ENCODE peak calls at places on chromosome 5, in six cellular contexts. One of them, this sample, is unnamed.

GRCh38 chr5:132099073-132099748 is 25.6 kb downstream of the CSF2 start:
- DNase-seq in upper lobe of right lung: no peak
- DNase-seq in spleen: no peak
- DNase-seq in aorta: no peak
- DNase-seq in tibial artery: no peak
- DNase-seq in astrocyte of the spinal cord: no peak
- DNase-seq in this sample: peak; percentile 76

GRCh38 chr5:57349214-57349613 is 133.4 kb downstream of the ACTBL2 start:
- DNase-seq in aorta: no peak
- DNase-seq in astrocyte of the spinal cord: no peak
- DNase-seq in upper lobe of right lung: no peak
- DNase-seq in spleen: no peak
- DNase-seq in tibial artery: no peak
- DNase-seq in this sample: no peak

GRCh38 chr5:120366047-120366446 is 98.1 kb upstream of the PRR16 start:
- DNase-seq in upper lobe of right lung: no peak
- DNase-seq in aorta: no peak
- DNase-seq in spleen: no peak
- DNase-seq in tibial artery: no peak
- DNase-seq in astrocyte of the spinal cord: peak; percentile 36
- DNase-seq in this sample: no peak

GRCh38 chr5:14776640-14777039 is 94.9 kb downstream of the ANKH start:
- DNase-seq in astrocyte of the spinal cord: peak; percentile 33
- DNase-seq in upper lobe of right lung: no peak
- DNase-seq in aorta: no peak
- DNase-seq in tibial artery: no peak
- DNase-seq in spleen: no peak
- DNase-seq in this sample: no peak

GRCh38 chr5:87729786-87730185 is 317.1 kb upstream of the CCNH start:
- DNase-seq in upper lobe of right lung: no peak
- DNase-seq in aorta: no peak
- DNase-seq in tibial artery: no peak
- DNase-seq in astrocyte of the spinal cord: no peak
- DNase-seq in spleen: no peak
- DNase-seq in this sample: no peak

GRCh38 chr5:62606878-62607277 is 28.3 kb downstream of the LRRC70 start:
- DNase-seq in astrocyte of the spinal cord: peak; percentile 18
- DNase-seq in upper lobe of right lung: no peak
- DNase-seq in aorta: no peak
- DNase-seq in tibial artery: no peak
- DNase-seq in spleen: no peak
- DNase-seq in this sample: no peak

GRCh38 chr5:116273458-116274242 is 188.8 kb downstream of the COMMD10 start:
- DNase-seq in astrocyte of the spinal cord: no peak
- DNase-seq in upper lobe of right lung: no peak
- DNase-seq in spleen: no peak
- DNase-seq in aorta: no peak
- DNase-seq in tibial artery: no peak
- DNase-seq in this sample: peak; percentile 26

GRCh38 chr5:108590799-108591198 is 156.9 kb upstream of the FER start:
- DNase-seq in upper lobe of right lung: no peak
- DNase-seq in spleen: no peak
- DNase-seq in aorta: no peak
- DNase-seq in astrocyte of the spinal cord: no peak
- DNase-seq in tibial artery: no peak
- DNase-seq in this sample: no peak

GRCh38 chr5:134466241-134467069 is 54.8 kb upstream of the CDKN2AIPNL start:
- DNase-seq in upper lobe of right lung: peak; percentile 98
- DNase-seq in aorta: peak; percentile 91
- DNase-seq in spleen: peak; percentile 96
- DNase-seq in astrocyte of the spinal cord: peak; percentile 96
- DNase-seq in tibial artery: peak; percentile 99
- DNase-seq in this sample: peak; percentile 46

GRCh38 chr5:56815657-56816545 is 552 bp downstream of the MAP3K1 start:
- DNase-seq in tibial artery: peak; percentile 33
- DNase-seq in upper lobe of right lung: peak; percentile 86
- DNase-seq in astrocyte of the spinal cord: no peak
- DNase-seq in spleen: peak; percentile 93
- DNase-seq in aorta: peak; percentile 67
- DNase-seq in this sample: peak; percentile 69

GRCh38 chr5:134507495-134507894 is 18.0 kb upstream of the JADE2 start:
- DNase-seq in astrocyte of the spinal cord: no peak
- DNase-seq in aorta: peak; percentile 9
- DNase-seq in spleen: peak; percentile 8
- DNase-seq in upper lobe of right lung: no peak
- DNase-seq in tibial artery: no peak
- DNase-seq in this sample: no peak

GRCh38 chr5:143648696-143649095 is 163.3 kb upstream of the HMHB1 start:
- DNase-seq in spleen: no peak
- DNase-seq in upper lobe of right lung: no peak
- DNase-seq in tibial artery: no peak
- DNase-seq in astrocyte of the spinal cord: no peak
- DNase-seq in aorta: no peak
- DNase-seq in this sample: no peak

GRCh38 chr5:152547202-152547601 is 142.1 kb upstream of the NMUR2 start:
- DNase-seq in upper lobe of right lung: no peak
- DNase-seq in tibial artery: no peak
- DNase-seq in astrocyte of the spinal cord: no peak
- DNase-seq in spleen: no peak
- DNase-seq in aorta: no peak
- DNase-seq in this sample: no peak

GRCh38 chr5:98581416-98581999 is 192.0 kb upstream of the RGMB start:
- DNase-seq in tibial artery: no peak
- DNase-seq in aorta: no peak
- DNase-seq in upper lobe of right lung: no peak
- DNase-seq in spleen: no peak
- DNase-seq in astrocyte of the spinal cord: peak; percentile 35
- DNase-seq in this sample: no peak

GRCh38 chr5:112757468-112758208 is 20.0 kb downstream of the APC start:
- DNase-seq in upper lobe of right lung: no peak
- DNase-seq in aorta: no peak
- DNase-seq in tibial artery: no peak
- DNase-seq in astrocyte of the spinal cord: peak; percentile 72
- DNase-seq in spleen: no peak
- DNase-seq in this sample: peak; percentile 13

GRCh38 chr5:177015156-177015555 is 7.3 kb upstream of the ZNF346 start:
- DNase-seq in tibial artery: no peak
- DNase-seq in astrocyte of the spinal cord: no peak
- DNase-seq in aorta: no peak
- DNase-seq in upper lobe of right lung: no peak
- DNase-seq in spleen: no peak
- DNase-seq in this sample: no peak

GRCh38 chr5:170112876-170113516 is 7.3 kb downstream of the FOXI1 start:
- DNase-seq in upper lobe of right lung: no peak
- DNase-seq in tibial artery: no peak
- DNase-seq in astrocyte of the spinal cord: no peak
- DNase-seq in aorta: no peak
- DNase-seq in spleen: no peak
- DNase-seq in this sample: no peak

GRCh38 chr5:23332650-23333251 is 174.7 kb upstream of the PRDM9 start:
- DNase-seq in spleen: no peak
- DNase-seq in upper lobe of right lung: no peak
- DNase-seq in aorta: no peak
- DNase-seq in astrocyte of the spinal cord: peak; percentile 7
- DNase-seq in tibial artery: no peak
- DNase-seq in this sample: no peak

GRCh38 chr5:148840531-148840930 is 14.1 kb downstream of the ADRB2 start:
- DNase-seq in tibial artery: no peak
- DNase-seq in aorta: no peak
- DNase-seq in upper lobe of right lung: no peak
- DNase-seq in spleen: no peak
- DNase-seq in astrocyte of the spinal cord: no peak
- DNase-seq in this sample: no peak

DNA sequence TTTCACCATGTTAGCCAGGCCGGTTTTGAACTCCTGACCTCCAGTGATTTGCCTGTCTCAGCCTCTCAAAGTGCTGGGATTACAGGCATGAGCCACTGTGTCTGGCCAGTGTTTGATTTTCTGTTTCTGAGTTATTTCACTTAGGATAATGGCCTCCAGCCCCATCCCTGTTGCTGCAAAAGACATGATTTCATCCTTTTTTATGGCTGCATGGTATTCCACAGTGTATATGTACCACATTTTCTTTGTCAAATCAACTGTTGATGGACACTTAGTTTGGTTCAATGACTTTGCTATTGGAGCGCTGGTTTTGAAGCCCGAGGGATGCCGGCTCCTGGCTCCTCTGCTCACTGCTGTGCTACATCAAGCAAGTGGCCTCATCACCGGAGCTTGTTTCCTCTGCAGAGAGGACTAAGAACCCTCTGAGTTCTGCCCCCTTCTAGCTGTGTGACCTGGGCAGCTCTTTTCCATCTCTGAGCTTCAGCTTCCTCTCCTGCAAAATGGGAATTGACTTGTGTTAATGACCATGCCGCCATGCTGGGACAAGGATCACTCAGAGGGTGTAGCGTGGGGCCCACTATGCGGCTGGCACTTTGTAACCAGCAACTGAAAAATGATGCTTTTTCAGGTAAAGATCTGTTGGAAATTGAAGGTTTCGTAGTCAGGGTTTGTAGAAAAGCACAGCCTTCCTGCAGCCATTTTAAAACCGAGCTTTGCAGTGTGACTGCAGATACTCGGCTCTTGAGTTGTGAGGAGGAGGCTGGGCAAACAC is 4.6 kb upstream of the NEURL1B start:
- DNase-seq in astrocyte of the spinal cord: no peak
- DNase-seq in upper lobe of right lung: no peak
- DNase-seq in tibial artery: no peak
- DNase-seq in spleen: no peak
- DNase-seq in aorta: peak; percentile 15
- DNase-seq in this sample: no peak
- H3K4me3 ChIP-seq in astrocyte of the spinal cord: no peak overlapping the region
- H3K4me3 ChIP-seq in upper lobe of right lung: no peak overlapping the region
- H3K4me3 ChIP-seq in tibial artery: no peak overlapping the region
- H3K4me3 ChIP-seq in spleen: no peak overlapping the region
- H3K4me3 ChIP-seq in aorta: no peak overlapping the region
- H3K4me3 ChIP-seq in this sample: no peak overlapping the region

GRCh38 chr5:17267099-17267498 is 49.7 kb downstream of the BASP1 start:
- DNase-seq in aorta: no peak
- DNase-seq in tibial artery: no peak
- DNase-seq in astrocyte of the spinal cord: no peak
- DNase-seq in spleen: no peak
- DNase-seq in upper lobe of right lung: no peak
- DNase-seq in this sample: peak; percentile 32
- H3K4me3 ChIP-seq in aorta: no peak overlapping the region
- H3K4me3 ChIP-seq in tibial artery: no peak overlapping the region
- H3K4me3 ChIP-seq in astrocyte of the spinal cord: no peak overlapping the region
- H3K4me3 ChIP-seq in spleen: no peak overlapping the region
- H3K4me3 ChIP-seq in upper lobe of right lung: no peak overlapping the region
- H3K4me3 ChIP-seq in this sample: peak overlapping the region; percentile 2

GRCh38 chr5:38603691-38604090 is 47.2 kb upstream of the LIFR start:
- DNase-seq in aorta: no peak
- DNase-seq in astrocyte of the spinal cord: peak; percentile 50
- DNase-seq in spleen: no peak
- DNase-seq in upper lobe of right lung: no peak
- DNase-seq in tibial artery: no peak
- DNase-seq in this sample: no peak
- H3K4me3 ChIP-seq in aorta: no peak overlapping the region
- H3K4me3 ChIP-seq in astrocyte of the spinal cord: no peak overlapping the region
- H3K4me3 ChIP-seq in spleen: no peak overlapping the region
- H3K4me3 ChIP-seq in upper lobe of right lung: no peak overlapping the region
- H3K4me3 ChIP-seq in tibial artery: no peak overlapping the region
- H3K4me3 ChIP-seq in this sample: no peak overlapping the region

GRCh38 chr5:141849371-141850182 is 28.6 kb downstream of the PCDH1 start:
- DNase-seq in upper lobe of right lung: peak; percentile 96
- DNase-seq in spleen: peak; percentile 93
- DNase-seq in aorta: peak; percentile 91
- DNase-seq in tibial artery: peak; percentile 78
- DNase-seq in astrocyte of the spinal cord: peak; percentile 62
- DNase-seq in this sample: peak; percentile 73
- H3K4me3 ChIP-seq in upper lobe of right lung: peak overlapping the region; percentile 93
- H3K4me3 ChIP-seq in spleen: peak overlapping the region; percentile 54
- H3K4me3 ChIP-seq in aorta: peak overlapping the region; percentile 78
- H3K4me3 ChIP-seq in tibial artery: peak overlapping the region; percentile 89
- H3K4me3 ChIP-seq in astrocyte of the spinal cord: peak overlapping the region; percentile 60
- H3K4me3 ChIP-seq in this sample: peak overlapping the region; percentile 77

GRCh38 chr5:173245319-173246134 is 10.5 kb upstream of the NKX2-5 start:
- DNase-seq in upper lobe of right lung: no peak
- DNase-seq in aorta: no peak
- DNase-seq in astrocyte of the spinal cord: no peak
- DNase-seq in tibial artery: no peak
- DNase-seq in spleen: no peak
- DNase-seq in this sample: no peak

GRCh38 chr5:173242079-173242478 is 7.1 kb upstream of the NKX2-5 start:
- DNase-seq in spleen: no peak
- DNase-seq in upper lobe of right lung: no peak
- DNase-seq in aorta: no peak
- DNase-seq in tibial artery: no peak
- DNase-seq in astrocyte of the spinal cord: no peak
- DNase-seq in this sample: no peak

GRCh38 chr5:173243215-173243614 is 8.2 kb upstream of the NKX2-5 start:
- DNase-seq in spleen: no peak
- DNase-seq in astrocyte of the spinal cord: no peak
- DNase-seq in aorta: no peak
- DNase-seq in upper lobe of right lung: no peak
- DNase-seq in tibial artery: no peak
- DNase-seq in this sample: no peak

GRCh38 chr5:173242675-173243085 is 7.7 kb upstream of the NKX2-5 start:
- DNase-seq in upper lobe of right lung: no peak
- DNase-seq in astrocyte of the spinal cord: no peak
- DNase-seq in aorta: no peak
- DNase-seq in tibial artery: no peak
- DNase-seq in spleen: no peak
- DNase-seq in this sample: no peak

GRCh38 chr5:173243808-173244305 is 8.9 kb upstream of the NKX2-5 start:
- DNase-seq in astrocyte of the spinal cord: no peak
- DNase-seq in tibial artery: no peak
- DNase-seq in upper lobe of right lung: no peak
- DNase-seq in spleen: no peak
- DNase-seq in aorta: no peak
- DNase-seq in this sample: no peak
- H3K4me3 ChIP-seq in astrocyte of the spinal cord: no peak overlapping the region
- H3K4me3 ChIP-seq in tibial artery: no peak overlapping the region
- H3K4me3 ChIP-seq in upper lobe of right lung: no peak overlapping the region
- H3K4me3 ChIP-seq in spleen: peak overlapping the region; percentile 28
- H3K4me3 ChIP-seq in aorta: no peak overlapping the region
- H3K4me3 ChIP-seq in this sample: no peak overlapping the region

GRCh38 chr5:139657363-139658321 is 9.5 kb downstream of the CXXC5 start:
- DNase-seq in upper lobe of right lung: peak; percentile 65
- DNase-seq in astrocyte of the spinal cord: peak; percentile 58
- DNase-seq in tibial artery: no peak
- DNase-seq in spleen: peak; percentile 81
- DNase-seq in aorta: no peak
- DNase-seq in this sample: no peak

GRCh38 chr5:139653616-139654015 is 5.5 kb downstream of the CXXC5 start:
- DNase-seq in spleen: no peak
- DNase-seq in astrocyte of the spinal cord: no peak
- DNase-seq in aorta: no peak
- DNase-seq in upper lobe of right lung: no peak
- DNase-seq in tibial artery: no peak
- DNase-seq in this sample: no peak

GRCh38 chr5:139654875-139655491 is 6.8 kb downstream of the CXXC5 start:
- DNase-seq in upper lobe of right lung: no peak
- DNase-seq in tibial artery: no peak
- DNase-seq in aorta: no peak
- DNase-seq in spleen: no peak
- DNase-seq in astrocyte of the spinal cord: no peak
- DNase-seq in this sample: no peak

GRCh38 chr5:139654464-139654863 is 6.3 kb downstream of the CXXC5 start:
- DNase-seq in upper lobe of right lung: no peak
- DNase-seq in spleen: no peak
- DNase-seq in aorta: no peak
- DNase-seq in astrocyte of the spinal cord: no peak
- DNase-seq in tibial artery: no peak
- DNase-seq in this sample: no peak

GRCh38 chr5:139655727-139656271 is 7.7 kb downstream of the CXXC5 start:
- DNase-seq in spleen: peak; percentile 80
- DNase-seq in aorta: peak; percentile 86
- DNase-seq in astrocyte of the spinal cord: peak; percentile 66
- DNase-seq in tibial artery: peak; percentile 63
- DNase-seq in upper lobe of right lung: peak; percentile 80
- DNase-seq in this sample: no peak
- H3K4me3 ChIP-seq in spleen: no peak overlapping the region
- H3K4me3 ChIP-seq in aorta: no peak overlapping the region
- H3K4me3 ChIP-seq in astrocyte of the spinal cord: no peak overlapping the region
- H3K4me3 ChIP-seq in tibial artery: peak overlapping the region; percentile 12
- H3K4me3 ChIP-seq in upper lobe of right lung: no peak overlapping the region
- H3K4me3 ChIP-seq in this sample: no peak overlapping the region